ENCODE peak calls at places on chromosomes 12 and 14, in nine cellular contexts. V, H, Y, G, R, P, A, L and F are unnamed samples.

GRCh38 chr12:94545937-94546771 is 86.5 kb upstream of the CEP83 start:
- DNase-seq in V (no peak), H (peak), Y (peak), G (peak), R (no peak), P (no peak), A (peak), L (peak), F (no peak)

GRCh38 chr14:31021576-31021949 is 3.9 kb upstream of the AP4S1 start:
- DNase-seq in V (no peak), H (no peak), Y (no peak), G (no peak), R (no peak), P (no peak), A (no peak), L (no peak), F (no peak)

GRCh38 chr12:12338528-12339168 is 11.4 kb downstream of the MANSC1 start:
- DNase-seq in V (no peak), H (peak), Y (no peak), G (peak), R (no peak), P (no peak), A (no peak), L (no peak), F (no peak)

GRCh38 chr12:56020437-56021189 is at the start of gene IKZF4:
- DNase-seq in V (no peak), H (peak), Y (no peak), G (no peak), R (no peak), P (no peak), A (peak), L (peak), F (no peak)

GRCh38 chr12:67433393-67434175 is 164.4 kb downstream of the CAND1 start:
- DNase-seq in V (no peak), H (peak), Y (no peak), G (peak), R (no peak), P (no peak), A (no peak), L (no peak), F (no peak)

GRCh38 chr14:30191639-30192279 is 264.1 kb upstream of the PRKD1 start:
- DNase-seq in V (no peak), H (no peak), Y (no peak), G (no peak), R (no peak), P (no peak), A (no peak), L (no peak), F (no peak)

GRCh38 chr14:28307506-28307905 is 459.1 kb upstream of the FOXG1 start:
- DNase-seq in V (no peak), H (no peak), Y (no peak), G (no peak), R (no peak), P (no peak), A (no peak), L (no peak), F (no peak)

GRCh38 chr14:101731187-101732080 is 30.1 kb upstream of the PPP2R5C start:
- DNase-seq in V (peak), H (peak), Y (peak), G (peak), R (peak), P (peak), A (peak), L (no peak), F (peak)

GRCh38 chr12:24191117-24191516 is 241.6 kb upstream of the SOX5 start:
- DNase-seq in V (no peak), H (no peak), Y (no peak), G (no peak), R (no peak), P (no peak), A (no peak), L (no peak), F (no peak)

GRCh38 chr14:54483073-54483745 is 5.6 kb downstream of the GMFB start:
- DNase-seq in V (no peak), H (no peak), Y (no peak), G (no peak), R (no peak), P (no peak), A (no peak), L (no peak), F (no peak)

GRCh38 chr12:19186722-19187661 is 57.5 kb downstream of the PLEKHA5 start:
- DNase-seq in V (no peak), H (peak), Y (no peak), G (peak), R (no peak), P (no peak), A (no peak), L (no peak), F (no peak)

GRCh38 chr12:114499338-114499737 is 93.4 kb upstream of the TBX5 start:
- DNase-seq in V (no peak), H (no peak), Y (no peak), G (no peak), R (no peak), P (no peak), A (no peak), L (peak), F (no peak)

GRCh38 chr12:42262271-42262670 is 24.2 kb upstream of the YAF2 start:
- DNase-seq in V (no peak), H (no peak), Y (no peak), G (no peak), R (no peak), P (no peak), A (no peak), L (no peak), F (no peak)

GRCh38 chr14:58467575-58467974 is 40.1 kb downstream of the KIAA0586 start:
- DNase-seq in V (no peak), H (no peak), Y (no peak), G (no peak), R (no peak), P (no peak), A (no peak), L (no peak), F (no peak)
- TF ChIP-seq CTCF in V (no peak), H (no peak), Y (no peak), G (no peak), R (no peak), P (peak), A (no peak), L (no peak), F (no peak)

GRCh38 chr12:1099158-1099557 is 108.1 kb downstream of the ERC1 start:
- DNase-seq in V (no peak), H (no peak), Y (no peak), G (no peak), R (no peak), P (no peak), A (no peak), L (no peak), F (no peak)

GRCh38 chr12:1094714-1095113 is 103.7 kb downstream of the ERC1 start:
- DNase-seq in V (no peak), H (no peak), Y (no peak), G (no peak), R (no peak), P (no peak), A (no peak), L (no peak), F (no peak)

GRCh38 chr12:1091350-1091749 is 100.3 kb downstream of the ERC1 start:
- DNase-seq in V (no peak), H (no peak), Y (no peak), G (no peak), R (no peak), P (no peak), A (no peak), L (no peak), F (no peak)

GRCh38 chr12:1093166-1093751 is 102.2 kb downstream of the ERC1 start:
- DNase-seq in V (no peak), H (peak), Y (peak), G (peak), R (no peak), P (no peak), A (no peak), L (peak), F (no peak)
- TF ChIP-seq CTCF in V (peak), H (peak), Y (peak), G (peak), R (peak), P (peak), A (peak), L (peak), F (peak)

GRCh38 chr14:77799863-77800730 is at the start of gene ADCK1:
- DNase-seq in V (peak), H (peak), Y (no peak), G (peak), R (peak), P (peak), A (peak), L (peak), F (peak)
- TF ChIP-seq CTCF in V (peak), H (peak), Y (peak), G (peak), R (peak), P (peak), A (peak), L (peak), F (peak)

GRCh38 chr12:121132601-121133481 is at the start of gene P2RX7:
- DNase-seq in V (peak), H (peak), Y (peak), G (peak), R (peak), P (peak), A (peak), L (peak), F (peak)
- TF ChIP-seq CTCF in V (peak), H (no peak), Y (peak), G (peak), R (no peak), P (peak), A (no peak), L (no peak), F (no peak)

DNA sequence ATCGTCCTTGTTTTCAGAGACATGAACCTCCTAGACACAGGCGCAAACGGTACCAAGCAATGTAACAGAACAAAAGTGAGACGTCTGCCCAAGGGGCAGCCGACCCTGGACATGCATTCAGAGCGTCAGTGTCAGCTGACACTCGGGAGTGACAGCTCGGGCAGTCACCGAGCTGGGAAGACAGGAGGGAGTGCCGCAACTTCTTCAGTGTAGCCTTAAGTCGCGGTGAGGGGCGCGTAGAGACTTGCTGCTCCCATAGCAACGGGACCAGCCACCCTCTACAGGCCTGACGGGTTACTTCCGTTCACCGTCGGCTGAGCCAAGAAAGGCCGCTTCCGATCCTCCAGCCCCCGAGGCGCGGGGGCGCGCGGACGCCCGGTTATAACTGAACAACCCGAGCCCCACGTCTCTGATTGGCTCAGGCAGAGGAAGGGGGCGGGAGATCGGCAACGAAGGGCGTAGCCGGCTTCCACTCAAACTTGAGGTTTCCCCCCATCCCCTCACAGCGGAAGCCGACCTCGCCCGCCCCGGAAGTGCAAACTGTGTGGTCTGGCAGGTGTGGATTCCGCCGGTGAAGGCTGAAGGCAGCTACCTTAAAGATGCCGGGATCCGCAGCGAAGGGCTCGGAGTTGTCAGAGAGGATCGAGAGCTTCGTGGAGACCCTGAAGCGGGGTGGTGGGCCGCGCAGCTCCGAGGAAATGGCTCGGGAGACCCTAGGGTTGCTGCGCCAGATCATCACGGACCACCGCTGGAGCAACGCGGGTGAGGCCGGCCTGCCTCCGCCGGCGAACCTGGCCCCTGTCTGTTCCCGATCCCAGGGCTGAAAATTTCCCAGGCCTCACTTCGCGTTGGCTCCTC is at the start of gene EIF2B2:
- DNase-seq in V (peak), H (peak), Y (peak), G (peak), R (peak), P (peak), A (peak), L (peak), F (peak)
- TF ChIP-seq CTCF in V (peak), H (no peak), Y (peak), G (no peak), R (peak), P (no peak), A (peak), L (no peak), F (no peak)

GRCh38 chr12:104064031-104064841 is at the start of gene HCFC2:
- DNase-seq in V (peak), H (peak), Y (peak), G (peak), R (peak), P (peak), A (peak), L (peak), F (peak)
- TF ChIP-seq CTCF in V (no peak), H (no peak), Y (no peak), G (no peak), R (no peak), P (no peak), A (no peak), L (no peak), F (no peak)